ENCODE peak calls at places on chromosomes 4 and X, in six cellular contexts. R is suprapubic skin, C is tibial nerve, O is stomach, T is sigmoid colon, N is H1. X is an unnamed sample.

GRCh38 chr4:663438-664428 is 10.3 kb downstream of the ATP5ME start:
- DNase-seq in R (peak; percentile 64), C (no peak), T (peak; percentile 73), O (peak; percentile 53), N (no peak), X (peak; percentile 71)

GRCh38 chr4:78659264-78659663 is 107.7 kb downstream of the ANXA3 start:
- DNase-seq in N (no peak), O (no peak), T (no peak), C (no peak), R (no peak), X (no peak)

GRCh38 chr4:138875886-138876608 is 139.5 kb upstream of the NOCT start:
- DNase-seq in N (no peak), R (no peak), T (no peak), O (no peak), C (no peak), X (no peak)

GRCh38 chr4:107631568-107631967 is 88.5 kb downstream of the PAPSS1 start:
- DNase-seq in T (peak; percentile 73), O (peak; percentile 61), N (no peak), C (no peak), R (no peak), X (no peak)

GRCh38 chr4:107647591-107647990 is 72.4 kb downstream of the PAPSS1 start:
- DNase-seq in T (no peak), C (no peak), N (no peak), O (no peak), R (no peak), X (no peak)

GRCh38 chr4:150411527-150411926 is 170.4 kb upstream of the MAB21L2 start:
- DNase-seq in T (no peak), R (no peak), C (no peak), O (no peak), N (no peak), X (no peak)

GRCh38 chrX:136768469-136769084 is 12.2 kb downstream of the ARHGEF6 start:
- DNase-seq in O (no peak), C (no peak), T (peak; percentile 73), R (peak; percentile 68), N (no peak), X (peak; percentile 37)

GRCh38 chrX:123860506-123860840 is 620 bp downstream of the XIAP start:
- DNase-seq in T (no peak), O (peak; percentile 38), C (no peak), R (no peak), N (no peak), X (peak; percentile 62)

GRCh38 chrX:23246001-23246400 is 88.6 kb upstream of the PTCHD1 start:
- DNase-seq in C (no peak), T (no peak), N (no peak), R (no peak), O (no peak), X (no peak)

GRCh38 chrX:41001327-41001726 is 83.9 kb upstream of the USP9X start:
- DNase-seq in C (no peak), R (no peak), O (no peak), N (no peak), T (no peak), X (no peak)

GRCh38 chr4:76872556-76872955 is 25.4 kb downstream of the SOWAHB start:
- DNase-seq in N (no peak), C (no peak), T (no peak), O (no peak), R (no peak), X (no peak)
- TF ChIP-seq EP300 in N (no peak), C (no peak), T (no peak), O (no peak), R (no peak), X (no peak)

GRCh38 chrX:153333821-153334653 is at the start of gene ZNF275:
- DNase-seq in O (peak; percentile 82), C (peak; percentile 56), N (peak; percentile 82), T (peak; percentile 88), R (peak; percentile 83), X (peak; percentile 83)
- TF ChIP-seq POLR2A in O (no peak), C (no peak), N (no peak), T (no peak), R (no peak), X (no peak)

GRCh38 chrX:45755719-45756118 is 555.0 kb upstream of the DIPK2B start:
- DNase-seq in N (no peak), R (no peak), C (no peak), T (no peak), O (no peak), X (no peak)
- H3K4me1 ChIP-seq in N (no peaks in the 10 kb centered on the region), R (peaks cover 12% of the 10 kb centered on the region), C (no peaks in the 10 kb centered on the region), T (peaks cover 10% of the 10 kb centered on the region), O (no peaks in the 10 kb centered on the region), X (no peaks in the 10 kb centered on the region)

GRCh38 chr4:19523964-19524363 is 727.7 kb upstream of the SLIT2 start:
- DNase-seq in O (no peak), T (no peak), C (no peak), R (no peak), N (no peak), X (no peak)
- TF ChIP-seq EP300 in O (no peak), T (no peak), C (no peak), R (no peak), N (no peak), X (no peak)

X was measured in transverse colon.